ENCODE peak calls at places on chromosomes 16 and 17, in six cellular contexts. One of them, this sample, is unnamed.

GRCh38 chr16:50183316-50183715 is 30.2 kb downstream of the TENT4B start:
- DNase-seq in T follicular helper cell: no peak
- DNase-seq in fibroblast of lung: peak
- DNase-seq in NCI-H1930: no peak
- DNase-seq in pancreas: no peak
- DNase-seq in cardiac muscle cell: no peak
- DNase-seq in this sample: no peak

GRCh38 chr17:80952291-80952690 is 39.4 kb upstream of the CHMP6 start:
- DNase-seq in T follicular helper cell: no peak
- DNase-seq in fibroblast of lung: no peak
- DNase-seq in NCI-H1930: no peak
- DNase-seq in pancreas: no peak
- DNase-seq in cardiac muscle cell: no peak
- DNase-seq in this sample: no peak

GRCh38 chr16:12531937-12532336 is 271.8 kb downstream of the CPPED1 start:
- DNase-seq in T follicular helper cell: no peak
- DNase-seq in fibroblast of lung: no peak
- DNase-seq in NCI-H1930: no peak
- DNase-seq in pancreas: no peak
- DNase-seq in cardiac muscle cell: no peak
- DNase-seq in this sample: no peak

GRCh38 chr17:57245786-57246185 is 10.5 kb upstream of the MSI2 start:
- DNase-seq in T follicular helper cell: no peak
- DNase-seq in fibroblast of lung: no peak
- DNase-seq in NCI-H1930: no peak
- DNase-seq in pancreas: no peak
- DNase-seq in cardiac muscle cell: no peak
- DNase-seq in this sample: no peak

GRCh38 chr16:82881517-82881916 is 254.7 kb downstream of the CDH13 start:
- DNase-seq in T follicular helper cell: no peak
- DNase-seq in fibroblast of lung: no peak
- DNase-seq in NCI-H1930: no peak
- DNase-seq in pancreas: no peak
- DNase-seq in cardiac muscle cell: no peak
- DNase-seq in this sample: no peak

GRCh38 chr16:71344315-71344905 is 14.1 kb upstream of the CALB2 start:
- DNase-seq in T follicular helper cell: no peak
- DNase-seq in fibroblast of lung: no peak
- DNase-seq in NCI-H1930: no peak
- DNase-seq in pancreas: no peak
- DNase-seq in cardiac muscle cell: no peak
- DNase-seq in this sample: no peak

GRCh38 chr17:81612172-81612571 is 24.7 kb downstream of the NPLOC4 start:
- DNase-seq in T follicular helper cell: no peak
- DNase-seq in fibroblast of lung: no peak
- DNase-seq in NCI-H1930: no peak
- DNase-seq in pancreas: peak
- DNase-seq in cardiac muscle cell: peak
- DNase-seq in this sample: no peak

GRCh38 chr17:71413935-71414334 is 706.9 kb upstream of the SOX9 start:
- DNase-seq in T follicular helper cell: no peak
- DNase-seq in fibroblast of lung: no peak
- DNase-seq in NCI-H1930: no peak
- DNase-seq in pancreas: no peak
- DNase-seq in cardiac muscle cell: no peak
- DNase-seq in this sample: no peak

GRCh38 chr17:81251091-81251942 is 12.2 kb downstream of the NDUFAF8 start:
- DNase-seq in T follicular helper cell: no peak
- DNase-seq in fibroblast of lung: no peak
- DNase-seq in NCI-H1930: no peak
- DNase-seq in pancreas: peak
- DNase-seq in cardiac muscle cell: peak
- DNase-seq in this sample: peak